ENCODE peak calls at places on chromosomes 4 and X, in five cellular contexts. H is right lobe of liver, D is SK-N-SH, P is suprapubic skin, Z is NT2/D1. M is an unnamed sample. For H3K27me3, the result is how much of the 10 kb centered on the place peaks cover.

GRCh38 chrX:123740006-123740405 is 7.2 kb upstream of the THOC2 start:
- DNase-seq in Z (no peak), H (no peak), P (no peak), D (no peak), M (no peak)

GRCh38 chr4:73222466-73223257 is 35.9 kb downstream of the ANKRD17 start:
- DNase-seq in Z (peak), P (no peak), H (no peak), D (peak), M (peak)

GRCh38 chr4:1166509-1167243 is 5.7 kb downstream of the SPON2 start:
- DNase-seq in Z (no peak), D (no peak), P (peak), H (no peak), M (no peak)

GRCh38 chrX:107736781-107737531 is 38.6 kb downstream of the TSC22D3 start:
- DNase-seq in H (peak), Z (peak), D (no peak), P (no peak), M (no peak)

GRCh38 chr4:53273726-53274125 is 92.1 kb downstream of the SCFD2 start:
- DNase-seq in H (no peak), P (no peak), Z (no peak), D (no peak), M (no peak)

GRCh38 chrX:140709421-140709846 is at the start of gene LINC00632:
- DNase-seq in H (no peak), Z (no peak), P (no peak), D (peak), M (no peak)

GRCh38 chr4:117773067-117773946 is 261.0 kb upstream of the NDST3 start:
- DNase-seq in P (no peak), Z (no peak), D (no peak), H (no peak), M (peak)

GRCh38 chr4:15498356-15498755 is 28.7 kb downstream of the CC2D2A start:
- DNase-seq in H (no peak), D (peak), P (no peak), Z (no peak), M (no peak)

GRCh38 chr4:54229631-54230478 is 762 bp downstream of the PDGFRA start:
- DNase-seq in D (peak), H (no peak), P (peak), Z (no peak), M (no peak)

GRCh38 chr4:40264995-40265909 is 68.4 kb downstream of the RHOH start:
- DNase-seq in Z (no peak), D (peak), P (no peak), H (no peak), M (peak)

GRCh38 chrX:10677490-10677889 is 57.1 kb upstream of the MID1 start:
- DNase-seq in D (no peak), H (no peak), P (no peak), Z (no peak), M (no peak)

GRCh38 chr4:14987054-14987453 is 15.2 kb upstream of the CPEB2 start:
- DNase-seq in H (no peak), P (no peak), D (no peak), Z (no peak), M (no peak)

GRCh38 chr4:111960241-111960667 is 185.0 kb upstream of the FAM241A start:
- DNase-seq in H (no peak), P (no peak), Z (no peak), D (no peak), M (no peak)

GRCh38 chr4:89723096-89723495 is 113.9 kb downstream of the SNCA start:
- DNase-seq in P (no peak), D (no peak), H (no peak), Z (no peak), M (no peak)

GRCh38 chr4:57077550-57078311 is 32.5 kb downstream of the IGFBP7 start:
- DNase-seq in H (no peak), Z (peak), D (no peak), P (no peak), M (no peak)

GRCh38 chr4:61468091-61468720 is 268.1 kb downstream of the ADGRL3 start:
- DNase-seq in H (no peak), D (no peak), P (no peak), Z (no peak), M (no peak)

GRCh38 chr4:51901363-51901762 is 58.4 kb downstream of the DCUN1D4 start:
- DNase-seq in P (no peak), D (no peak), Z (no peak), H (no peak), M (no peak)

GRCh38 chr4:149441338-149441737 is 374.3 kb downstream of the IQCM start:
- DNase-seq in P (no peak), Z (no peak), D (no peak), H (no peak), M (no peak)

GRCh38 chr4:156609421-156609820 is 362.2 kb downstream of the PDGFC start:
- DNase-seq in H (no peak), Z (no peak), P (no peak), D (no peak), M (no peak)

GRCh38 chr4:148315049-148315448 is 127.2 kb downstream of the NR3C2 start:
- DNase-seq in P (no peak), Z (no peak), H (no peak), D (no peak), M (no peak)

GRCh38 chr4:85725727-85726170 is 250.8 kb downstream of the ARHGAP24 start:
- DNase-seq in D (no peak), Z (no peak), P (no peak), H (peak), M (peak)

GRCh38 chrX:2514131-2514530 is 13.4 kb upstream of the DHRSX start:
- DNase-seq in Z (no peak), D (no peak), H (no peak), P (no peak), M (no peak)

GRCh38 chrX:154549766-154550165 is 2.3 kb downstream of the IKBKG start:
- DNase-seq in H (no peak), P (no peak), Z (no peak), D (no peak), M (no peak)

GRCh38 chr4:30789219-30789671 is 69.1 kb downstream of the PCDH7 start:
- DNase-seq in Z (no peak), H (no peak), D (no peak), P (no peak), M (no peak)

GRCh38 chrX:133350751-133351150 is 64.5 kb downstream of the GPC4 start:
- DNase-seq in P (no peak), H (no peak), D (no peak), Z (no peak), M (peak)

GRCh38 chr4:125714845-125715244 is 400.1 kb downstream of the FAT4 start:
- DNase-seq in H (no peak), D (no peak), P (no peak), Z (peak), M (no peak)

GRCh38 chr4:143558823-143559756 is 45.6 kb downstream of the SMARCA5 start:
- DNase-seq in H (peak), P (peak), Z (peak), D (peak), M (peak)

GRCh38 chr4:43457866-43458265 is 565.4 kb downstream of the GRXCR1 start:
- DNase-seq in Z (no peak), P (no peak), D (no peak), H (no peak), M (no peak)

GRCh38 chr4:183146478-183146877 is 47.4 kb downstream of the WWC2 start:
- DNase-seq in H (no peak), Z (no peak), P (no peak), D (no peak), M (no peak)

GRCh38 chrX:153400146-153401132 is 711 bp downstream of the PNMA6E start:
- DNase-seq in Z (peak), H (no peak), D (peak), P (no peak), M (peak)

GRCh38 chr4:48909697-48910096 is 3.1 kb upstream of the OCIAD2 start:
- DNase-seq in D (peak), H (no peak), P (no peak), Z (peak), M (peak)

GRCh38 chrX:49199906-49200771 is at the start of gene SYP:
- DNase-seq in P (peak), H (peak), Z (peak), D (peak), M (peak)

GRCh38 chr4:188903995-188904394 is 764.8 kb downstream of the TRIML1 start:
- DNase-seq in P (no peak), Z (no peak), H (no peak), D (no peak), M (no peak)

GRCh38 chrX:65537229-65537628 is 2.6 kb upstream of the LAS1L start:
- DNase-seq in P (no peak), H (no peak), Z (no peak), D (no peak), M (no peak)
- H3K27me3 ChIP-seq in P (under half), H (under half), Z (under half), D (under half), M (under half)

GRCh38 chr4:12579172-12579571 is 905.0 kb downstream of the RAB28 start:
- DNase-seq in H (no peak), D (no peak), Z (no peak), P (no peak), M (no peak)
- H3K27me3 ChIP-seq in H (under half), D (under half), Z (under half), P (under half), M (under half)

GRCh38 chr4:181176306-181176705 is 1066.9 kb upstream of the TENM3 start:
- DNase-seq in Z (no peak), H (no peak), D (no peak), P (no peak), M (no peak)
- H3K27me3 ChIP-seq in Z (under half), H (under half), D (under half), P (under half), M (under half)

GRCh38 chr4:7694256-7694775 is 245.3 kb downstream of the AFAP1 start:
- DNase-seq in P (no peak), D (no peak), Z (no peak), H (peak), M (no peak)
- H3K27me3 ChIP-seq in P (under half), D (under half), Z (under half), H (under half), M (under half)

GRCh38 chrX:7330971-7331746 is 183.2 kb upstream of the PUDP start:
- DNase-seq in D (no peak), Z (no peak), P (no peak), H (no peak), M (no peak)

GRCh38 chrX:7334253-7334935 is 186.4 kb upstream of the PUDP start:
- DNase-seq in H (no peak), Z (no peak), D (no peak), P (no peak), M (no peak)

DNA sequence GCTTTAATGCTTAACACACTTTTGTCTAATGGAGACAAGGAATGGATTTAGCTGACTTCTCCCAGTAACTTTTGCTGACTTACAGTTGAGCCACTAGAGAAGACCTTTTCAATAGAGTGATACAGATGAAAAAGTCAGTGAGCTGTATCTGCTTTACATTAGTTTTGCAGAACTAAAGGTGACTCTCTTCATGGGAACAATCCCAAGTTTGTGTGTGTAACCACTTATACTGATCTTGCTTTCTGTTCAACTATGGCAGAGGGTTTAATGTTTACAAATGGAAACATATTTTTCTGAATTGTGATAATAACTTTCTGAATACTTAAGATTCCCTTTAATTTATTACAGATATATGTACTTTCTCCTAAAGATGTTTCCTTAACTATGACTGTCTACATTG is 182.6 kb upstream of the PUDP start:
- DNase-seq in D (no peak), P (no peak), H (no peak), Z (no peak), M (no peak)
- H3K27me3 ChIP-seq in D (under half), P (under half), H (under half), Z (under half), M (under half)

GRCh38 chr4:3845744-3846429 is 79.7 kb downstream of the ADRA2C start:
- DNase-seq in H (no peak), P (no peak), D (no peak), Z (no peak), M (no peak)
- H3K27me3 ChIP-seq in H (under half), P (under half), D (under half), Z (under half), M (under half)

GRCh38 chr4:4228356-4228668 is 1.6 kb upstream of the OTOP1 start:
- DNase-seq in D (no peak), H (no peak), Z (no peak), P (no peak), M (no peak)
- H3K27me3 ChIP-seq in D (under half), H (under half), Z (half or more), P (half or more), M (under half)

GRCh38 chrX:120309873-120310730 is 1.2 kb downstream of the TMEM255A start:
- DNase-seq in D (peak), H (no peak), Z (peak), P (no peak), M (no peak)
- H3K27me3 ChIP-seq in D (half or more), H (under half), Z (under half), P (under half), M (half or more)

DNA sequence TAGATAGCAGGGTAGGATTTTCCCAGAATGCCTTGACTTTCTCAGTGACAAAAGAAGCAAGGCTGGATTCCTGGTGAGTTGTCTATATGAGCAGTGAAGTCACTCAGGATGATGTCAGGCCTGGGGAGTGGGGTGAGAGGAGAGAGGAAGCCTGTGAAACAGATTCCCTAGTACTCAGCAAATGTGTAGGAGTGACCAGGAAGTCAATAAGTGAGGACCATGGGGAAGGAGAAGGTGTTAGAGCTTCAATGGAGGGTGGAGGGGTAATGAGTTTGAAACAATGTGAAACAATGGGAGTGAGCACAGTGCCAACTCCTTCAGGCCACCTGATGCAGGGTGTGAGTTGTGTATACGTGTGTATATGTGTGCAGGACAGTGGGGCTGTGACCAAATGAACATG is 2.4 kb upstream of the SLC9A6 start:
- DNase-seq in D (no peak), H (no peak), Z (no peak), P (no peak), M (no peak)
- H3K27me3 ChIP-seq in D (under half), H (under half), Z (under half), P (under half), M (under half)

DNA sequence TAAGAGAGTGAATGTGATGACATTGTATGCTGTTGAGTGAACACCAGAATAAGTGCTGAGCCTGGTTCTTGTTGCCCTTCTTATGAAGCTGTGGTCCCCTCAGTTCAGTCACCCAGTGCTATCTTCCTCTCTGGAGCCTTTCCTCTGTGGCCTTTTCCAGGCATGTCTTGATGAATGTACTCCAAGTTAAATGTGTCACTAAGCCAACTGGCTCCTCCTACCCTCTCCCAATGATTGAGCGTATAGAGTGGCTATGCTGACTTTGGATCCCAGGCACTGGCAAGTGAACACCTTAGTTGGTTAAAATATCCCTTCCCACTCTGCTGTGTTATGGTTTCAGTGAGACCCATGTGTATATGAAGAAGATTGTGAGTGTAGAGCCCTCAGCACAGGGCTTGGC is 134.1 kb upstream of the MAMLD1 start:
- DNase-seq in H (no peak), Z (no peak), D (no peak), P (no peak), M (no peak)
- H3K27me3 ChIP-seq in H (under half), Z (under half), D (under half), P (under half), M (under half)

M was measured in stomach.